ENCODE peak calls at places on chromosomes 4 and X, in five cellular contexts. N is substantia nigra, B is hepatocyte, F is epithelial cell of prostate, R is breast epithelium. U is an unnamed sample.

GRCh38 chr4:159401791-159402380 is 299.0 kb downstream of the RAPGEF2 start:
- DNase-seq in B (peak; percentile 15), N (no peak), F (peak; percentile 34), R (no peak), U (no peak)

GRCh38 chr4:185112104-185112503 is 31.0 kb upstream of the SLC25A4 start:
- DNase-seq in N (no peak), F (peak; percentile 91), R (no peak), B (peak; percentile 64), U (peak; percentile 86)

GRCh38 chr4:168995537-168996295 is 14.3 kb downstream of the CBR4 start:
- DNase-seq in F (no peak), N (no peak), B (no peak), R (no peak), U (no peak)

GRCh38 chr4:143743591-143743990 is 43.1 kb upstream of the FREM3 start:
- DNase-seq in B (no peak), N (no peak), R (no peak), F (no peak), U (no peak)

GRCh38 chrX:6226646-6227444 is 1.8 kb downstream of the NLGN4X start:
- DNase-seq in R (no peak), N (no peak), F (no peak), B (peak; percentile 18), U (peak; percentile 53)

GRCh38 chrX:20665441-20665840 is 398.7 kb upstream of the RPS6KA3 start:
- DNase-seq in N (no peak), R (no peak), B (no peak), F (no peak), U (no peak)

GRCh38 chrX:71282514-71283408 is 674 bp upstream of the NONO start:
- DNase-seq in F (no peak), R (no peak), B (peak; percentile 38), N (no peak), U (no peak)

GRCh38 chr4:684611-685010 is 4.3 kb downstream of the SLC49A3 start:
- DNase-seq in B (no peak), R (no peak), N (no peak), F (no peak), U (no peak)

GRCh38 chrX:25941087-25941486 is 197.1 kb upstream of the MAGEB18 start:
- DNase-seq in N (no peak), B (no peak), F (peak; percentile 5), R (no peak), U (no peak)

GRCh38 chr4:93781198-93781597 is 47.4 kb upstream of the ATOH1 start:
- DNase-seq in F (no peak), B (no peak), N (no peak), R (no peak), U (no peak)

GRCh38 chrX:2176274-2176673 is 324.5 kb downstream of the DHRSX start:
- DNase-seq in B (no peak), N (no peak), R (no peak), F (no peak), U (no peak)

GRCh38 chr4:102572452-102572851 is 71.3 kb downstream of the NFKB1 start:
- DNase-seq in R (no peak), F (no peak), N (no peak), B (no peak), U (no peak)

GRCh38 chrX:22081475-22082092 is 49.5 kb downstream of the PHEX start:
- DNase-seq in F (no peak), N (no peak), B (peak; percentile 57), R (no peak), U (peak; percentile 80)

GRCh38 chr4:151573945-151574344 is 165.0 kb downstream of the FHIP1A start:
- DNase-seq in F (peak; percentile 71), R (no peak), N (no peak), B (peak; percentile 17), U (no peak)

GRCh38 chr4:73674451-73674919 is 54.2 kb upstream of the RASSF6 start:
- DNase-seq in B (no peak), N (no peak), F (peak; percentile 85), R (no peak), U (no peak)

GRCh38 chr4:10753326-10753725 is 68.8 kb upstream of the CLNK start:
- DNase-seq in N (no peak), F (no peak), R (no peak), B (no peak), U (peak; percentile 5)

GRCh38 chrX:125132274-125132673 is 187.4 kb upstream of the TEX13C start:
- DNase-seq in R (no peak), N (no peak), F (no peak), B (peak; percentile 11), U (no peak)

GRCh38 chr4:10074767-10075105 is 41.9 kb downstream of the WDR1 start:
- DNase-seq in N (no peak), B (no peak), F (no peak), R (peak; percentile 22), U (peak; percentile 42)

GRCh38 chr4:4647041-4647440 is 105.2 kb upstream of the STX18 start:
- DNase-seq in B (no peak), N (no peak), F (peak; percentile 8), R (no peak), U (no peak)

GRCh38 chr4:55386073-55386472 is 9.7 kb upstream of the TMEM165 start:
- DNase-seq in N (no peak), R (no peak), B (no peak), F (no peak), U (peak; percentile 46)

GRCh38 chr4:159071178-159071968 is 31.5 kb upstream of the RAPGEF2 start:
- DNase-seq in R (no peak), F (no peak), B (peak; percentile 59), N (no peak), U (peak; percentile 51)

GRCh38 chr4:18442957-18443356 is 421.4 kb upstream of the LCORL start:
- DNase-seq in B (no peak), F (no peak), N (no peak), R (no peak), U (no peak)

GRCh38 chrX:140918398-140919043 is 83.9 kb upstream of the SPANXB1 start:
- DNase-seq in N (no peak), B (peak; percentile 67), R (no peak), F (no peak), U (peak; percentile 82)

GRCh38 chr4:39591290-39591689 is 47.4 kb downstream of the SMIM14 start:
- DNase-seq in R (no peak), F (no peak), B (no peak), N (no peak), U (no peak)

GRCh38 chr4:19026281-19026680 is 1004.7 kb upstream of the LCORL start:
- DNase-seq in B (no peak), N (peak; percentile 1), R (no peak), F (no peak), U (no peak)

GRCh38 chr4:89914609-89915008 is 20.0 kb downstream of the MMRN1 start:
- DNase-seq in F (no peak), N (no peak), R (no peak), B (no peak), U (no peak)

GRCh38 chrX:103329991-103330390 is at the start of gene TCEAL7:
- DNase-seq in N (peak; percentile 17), F (no peak), B (peak; percentile 14), R (no peak), U (no peak)

GRCh38 chrX:10685923-10686595 is 65.7 kb upstream of the MID1 start:
- DNase-seq in B (no peak), F (no peak), R (no peak), N (no peak), U (no peak)

DNA sequence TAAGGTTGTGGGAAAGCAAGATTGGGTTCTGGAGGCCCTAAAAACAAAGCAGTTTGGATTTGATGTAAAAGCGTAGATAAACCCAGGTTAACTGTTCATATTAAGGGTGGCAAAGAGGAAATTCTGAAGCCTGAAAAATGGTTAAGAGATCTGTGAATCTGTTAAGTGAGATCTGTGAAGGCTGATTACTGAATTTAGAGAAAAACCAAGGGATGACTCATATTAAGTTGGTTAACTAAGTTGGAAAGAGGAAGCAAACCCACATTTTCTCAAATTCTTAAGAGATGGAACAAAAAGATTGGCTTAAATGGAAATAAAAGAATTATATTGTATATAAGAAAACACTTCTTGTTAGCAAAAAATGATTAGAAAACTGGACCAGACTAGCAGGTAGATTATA is 22.8 kb downstream of the GPAT3 start:
- DNase-seq in B (no peak), N (no peak), F (no peak), R (no peak), U (peak; percentile 34)
- H3K27ac ChIP-seq in B (no peak overlapping the region), N (no peak overlapping the region), F (no peak overlapping the region), R (no peak overlapping the region), U (no peak overlapping the region)

DNA sequence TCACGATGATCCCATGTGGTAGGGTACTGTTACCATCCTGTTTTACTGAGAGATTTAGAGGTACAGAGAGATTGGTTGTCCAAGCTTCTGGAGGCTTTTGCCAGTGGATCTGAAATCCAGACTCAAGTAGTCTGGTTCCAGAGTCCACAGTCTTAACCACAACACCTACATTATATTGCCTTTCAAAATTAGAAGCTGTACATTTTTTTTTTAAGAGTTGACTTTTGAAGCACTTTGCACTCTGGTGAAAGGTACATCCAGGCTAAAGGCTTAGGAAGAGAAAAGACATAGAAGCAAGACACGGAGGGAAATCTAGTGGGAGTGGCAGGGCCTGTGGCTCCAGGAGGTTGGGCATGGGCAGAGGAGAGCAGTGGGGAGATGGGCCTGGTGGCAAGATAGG is 122.1 kb downstream of the AFF1 start:
- DNase-seq in R (no peak), F (no peak), N (no peak), B (peak; percentile 18), U (no peak)
- H3K27ac ChIP-seq in R (peak overlapping the region; percentile 20), F (no peak overlapping the region), N (no peak overlapping the region), B (peak overlapping the region; percentile 8), U (no peak overlapping the region)

GRCh38 chr4:3386486-3386885 is 55.3 kb upstream of the HGFAC start:
- DNase-seq in B (no peak), R (no peak), N (no peak), F (peak; percentile 40), U (no peak)

GRCh38 chr4:3384771-3385701 is 56.7 kb upstream of the HGFAC start:
- DNase-seq in F (peak; percentile 69), B (no peak), R (no peak), N (no peak), U (no peak)

GRCh38 chr4:3385719-3386440 is 55.9 kb upstream of the HGFAC start:
- DNase-seq in N (no peak), R (no peak), F (peak; percentile 94), B (no peak), U (no peak)

GRCh38 chr4:3382251-3382650 is 59.5 kb upstream of the HGFAC start:
- DNase-seq in B (no peak), R (no peak), N (no peak), F (no peak), U (no peak)

DNA sequence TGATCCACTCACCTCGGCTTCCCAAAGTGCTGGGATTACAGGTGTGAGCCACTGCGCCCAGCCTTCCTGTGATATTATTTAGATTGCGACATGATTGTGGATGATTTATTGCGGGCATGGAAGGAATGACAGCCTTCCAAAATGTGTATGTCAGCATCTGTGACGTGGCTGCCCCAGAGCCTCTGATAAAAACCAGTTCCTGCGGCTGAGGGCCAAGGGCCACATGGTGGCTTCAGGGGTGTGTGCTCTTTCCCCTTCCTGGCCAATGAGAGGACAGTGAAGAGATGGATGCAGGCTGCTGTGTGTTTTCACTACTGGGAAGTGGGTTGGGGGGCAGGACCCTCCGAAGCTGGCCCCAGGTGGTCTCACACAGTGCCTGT is 57.4 kb upstream of the HGFAC start:
- DNase-seq in R (no peak), N (no peak), B (no peak), F (peak; percentile 49), U (no peak)
- H3K27ac ChIP-seq in R (peak overlapping the region; percentile 81), N (peak overlapping the region; percentile 59), B (no peak overlapping the region), F (peak overlapping the region; percentile 100), U (no peak overlapping the region)

GRCh38 chrX:9476810-9477575 is 12.1 kb downstream of the TBL1X start:
- DNase-seq in N (no peak), R (no peak), F (no peak), B (no peak), U (no peak)
- H3K27ac ChIP-seq in N (no peak overlapping the region), R (no peak overlapping the region), F (no peak overlapping the region), B (no peak overlapping the region), U (peak overlapping the region; percentile 18)

GRCh38 chr4:8038083-8038482 is 98.4 kb upstream of the AFAP1 start:
- DNase-seq in F (no peak), N (no peak), B (no peak), R (no peak), U (no peak)
- H3K27ac ChIP-seq in F (no peak overlapping the region), N (no peak overlapping the region), B (no peak overlapping the region), R (no peak overlapping the region), U (no peak overlapping the region)